ENCODE peak calls at places on chromosomes 5 and 9, in six cellular contexts. One of them, this sample, is unnamed.

GRCh38 chr9:10094563-10094962 is 518.2 kb downstream of the PTPRD start:
- DNase-seq in IMR-90: no peak
- DNase-seq in AG20443: no peak
- DNase-seq in mucosa of gallbladder: no peak
- DNase-seq in coronary artery: no peak
- DNase-seq in stimulated activated CD4-positive, alpha-beta T cell treated with anti-CD3 and anti-CD28 coated beads, Interleukin-2, amount 100 ng/mL, for 24 hours: no peak
- DNase-seq in this sample: no peak

GRCh38 chr5:54644226-54644625 is 126.7 kb downstream of the SNX18 start:
- DNase-seq in IMR-90: peak
- DNase-seq in AG20443: peak
- DNase-seq in mucosa of gallbladder: no peak
- DNase-seq in coronary artery: no peak
- DNase-seq in stimulated activated CD4-positive, alpha-beta T cell treated with anti-CD3 and anti-CD28 coated beads, Interleukin-2, amount 100 ng/mL, for 24 hours: no peak
- DNase-seq in this sample: peak

GRCh38 chr5:104456122-104456521 is 893.5 kb upstream of the NUDT12 start:
- DNase-seq in IMR-90: no peak
- DNase-seq in AG20443: no peak
- DNase-seq in mucosa of gallbladder: no peak
- DNase-seq in coronary artery: no peak
- DNase-seq in stimulated activated CD4-positive, alpha-beta T cell treated with anti-CD3 and anti-CD28 coated beads, Interleukin-2, amount 100 ng/mL, for 24 hours: no peak
- DNase-seq in this sample: no peak

GRCh38 chr5:56596154-56596553 is 219.2 kb upstream of the MAP3K1 start:
- DNase-seq in IMR-90: no peak
- DNase-seq in AG20443: no peak
- DNase-seq in mucosa of gallbladder: no peak
- DNase-seq in coronary artery: no peak
- DNase-seq in stimulated activated CD4-positive, alpha-beta T cell treated with anti-CD3 and anti-CD28 coated beads, Interleukin-2, amount 100 ng/mL, for 24 hours: no peak
- DNase-seq in this sample: no peak

GRCh38 chr9:136090768-136091581 is 4.1 kb downstream of the NACC2 start:
- DNase-seq in IMR-90: no peak
- DNase-seq in AG20443: no peak
- DNase-seq in mucosa of gallbladder: no peak
- DNase-seq in coronary artery: peak
- DNase-seq in stimulated activated CD4-positive, alpha-beta T cell treated with anti-CD3 and anti-CD28 coated beads, Interleukin-2, amount 100 ng/mL, for 24 hours: no peak
- DNase-seq in this sample: peak

GRCh38 chr5:102611312-102611711 is 112.5 kb upstream of the SLCO6A1 start:
- DNase-seq in IMR-90: no peak
- DNase-seq in AG20443: no peak
- DNase-seq in mucosa of gallbladder: no peak
- DNase-seq in coronary artery: no peak
- DNase-seq in stimulated activated CD4-positive, alpha-beta T cell treated with anti-CD3 and anti-CD28 coated beads, Interleukin-2, amount 100 ng/mL, for 24 hours: no peak
- DNase-seq in this sample: no peak

GRCh38 chr5:137250421-137250820 is 248.7 kb downstream of the SPOCK1 start:
- DNase-seq in IMR-90: no peak
- DNase-seq in AG20443: no peak
- DNase-seq in mucosa of gallbladder: no peak
- DNase-seq in coronary artery: no peak
- DNase-seq in stimulated activated CD4-positive, alpha-beta T cell treated with anti-CD3 and anti-CD28 coated beads, Interleukin-2, amount 100 ng/mL, for 24 hours: no peak
- DNase-seq in this sample: no peak

GRCh38 chr5:143536364-143536763 is 132.9 kb upstream of the NR3C1 start:
- DNase-seq in IMR-90: peak
- DNase-seq in AG20443: peak
- DNase-seq in mucosa of gallbladder: no peak
- DNase-seq in coronary artery: peak
- DNase-seq in stimulated activated CD4-positive, alpha-beta T cell treated with anti-CD3 and anti-CD28 coated beads, Interleukin-2, amount 100 ng/mL, for 24 hours: no peak
- DNase-seq in this sample: peak

GRCh38 chr5:141876628-141877477 is 1.4 kb downstream of the PCDH1 start:
- DNase-seq in IMR-90: no peak
- DNase-seq in AG20443: no peak
- DNase-seq in mucosa of gallbladder: peak
- DNase-seq in coronary artery: peak
- DNase-seq in stimulated activated CD4-positive, alpha-beta T cell treated with anti-CD3 and anti-CD28 coated beads, Interleukin-2, amount 100 ng/mL, for 24 hours: no peak
- DNase-seq in this sample: no peak

GRCh38 chr9:133787749-133788015 is 49.5 kb upstream of the SARDH start:
- DNase-seq in IMR-90: no peak
- DNase-seq in AG20443: peak
- DNase-seq in mucosa of gallbladder: peak
- DNase-seq in coronary artery: no peak
- DNase-seq in stimulated activated CD4-positive, alpha-beta T cell treated with anti-CD3 and anti-CD28 coated beads, Interleukin-2, amount 100 ng/mL, for 24 hours: no peak
- DNase-seq in this sample: peak

GRCh38 chr9:93043122-93043521 is 15.4 kb upstream of the SUSD3 start:
- DNase-seq in IMR-90: no peak
- DNase-seq in AG20443: no peak
- DNase-seq in mucosa of gallbladder: no peak
- DNase-seq in coronary artery: no peak
- DNase-seq in stimulated activated CD4-positive, alpha-beta T cell treated with anti-CD3 and anti-CD28 coated beads, Interleukin-2, amount 100 ng/mL, for 24 hours: peak
- DNase-seq in this sample: no peak

GRCh38 chr5:178429541-178430186 is 160.5 kb downstream of the COL23A1 start:
- DNase-seq in IMR-90: no peak
- DNase-seq in AG20443: no peak
- DNase-seq in mucosa of gallbladder: peak
- DNase-seq in coronary artery: peak
- DNase-seq in stimulated activated CD4-positive, alpha-beta T cell treated with anti-CD3 and anti-CD28 coated beads, Interleukin-2, amount 100 ng/mL, for 24 hours: peak
- DNase-seq in this sample: no peak

GRCh38 chr9:13524245-13524644 is 244.8 kb upstream of the MPDZ start:
- DNase-seq in IMR-90: peak
- DNase-seq in AG20443: no peak
- DNase-seq in mucosa of gallbladder: no peak
- DNase-seq in coronary artery: no peak
- DNase-seq in stimulated activated CD4-positive, alpha-beta T cell treated with anti-CD3 and anti-CD28 coated beads, Interleukin-2, amount 100 ng/mL, for 24 hours: no peak
- DNase-seq in this sample: no peak

GRCh38 chr9:137286980-137287383 is 9.5 kb downstream of the TOR4A start:
- DNase-seq in IMR-90: peak
- DNase-seq in AG20443: peak
- DNase-seq in mucosa of gallbladder: peak
- DNase-seq in coronary artery: no peak
- DNase-seq in stimulated activated CD4-positive, alpha-beta T cell treated with anti-CD3 and anti-CD28 coated beads, Interleukin-2, amount 100 ng/mL, for 24 hours: peak
- DNase-seq in this sample: peak

GRCh38 chr9:93801581-93802284 is 153.4 kb downstream of the BARX1 start:
- DNase-seq in IMR-90: no peak
- DNase-seq in AG20443: no peak
- DNase-seq in mucosa of gallbladder: no peak
- DNase-seq in coronary artery: no peak
- DNase-seq in stimulated activated CD4-positive, alpha-beta T cell treated with anti-CD3 and anti-CD28 coated beads, Interleukin-2, amount 100 ng/mL, for 24 hours: no peak
- DNase-seq in this sample: no peak

GRCh38 chr9:96442491-96442890 is 7.5 kb upstream of the HABP4 start:
- DNase-seq in IMR-90: no peak
- DNase-seq in AG20443: no peak
- DNase-seq in mucosa of gallbladder: no peak
- DNase-seq in coronary artery: no peak
- DNase-seq in stimulated activated CD4-positive, alpha-beta T cell treated with anti-CD3 and anti-CD28 coated beads, Interleukin-2, amount 100 ng/mL, for 24 hours: no peak
- DNase-seq in this sample: no peak

GRCh38 chr5:664343-664993 is 28.7 kb downstream of the TPPP start:
- DNase-seq in IMR-90: no peak
- DNase-seq in AG20443: no peak
- DNase-seq in mucosa of gallbladder: peak
- DNase-seq in coronary artery: no peak
- DNase-seq in stimulated activated CD4-positive, alpha-beta T cell treated with anti-CD3 and anti-CD28 coated beads, Interleukin-2, amount 100 ng/mL, for 24 hours: no peak
- DNase-seq in this sample: no peak

GRCh38 chr5:35248843-35249780 is 18.8 kb upstream of the PRLR start:
- DNase-seq in IMR-90: peak
- DNase-seq in AG20443: no peak
- DNase-seq in mucosa of gallbladder: no peak
- DNase-seq in coronary artery: no peak
- DNase-seq in stimulated activated CD4-positive, alpha-beta T cell treated with anti-CD3 and anti-CD28 coated beads, Interleukin-2, amount 100 ng/mL, for 24 hours: no peak
- DNase-seq in this sample: peak

GRCh38 chr5:31096238-31096865 is 97.1 kb upstream of the CDH6 start:
- DNase-seq in IMR-90: peak
- DNase-seq in AG20443: no peak
- DNase-seq in mucosa of gallbladder: no peak
- DNase-seq in coronary artery: no peak
- DNase-seq in stimulated activated CD4-positive, alpha-beta T cell treated with anti-CD3 and anti-CD28 coated beads, Interleukin-2, amount 100 ng/mL, for 24 hours: no peak
- DNase-seq in this sample: peak

This sample was measured in EH.